ENCODE peak calls at places on chromosomes 6 and 20, in five cellular contexts. S is esophagus muscularis mucosa, K is adrenal gland, F is gastrocnemius medialis, G is stomach. P is an unnamed sample.

GRCh38 chr6:161832622-161833021 is 558.8 kb upstream of the AGPAT4 start:
- DNase-seq in S (peak; percentile 64), G (no peak), K (no peak), F (no peak), P (no peak)

GRCh38 chr20:676315-676937 is 824 bp upstream of the SCRT2 start:
- DNase-seq in S (no peak), G (no peak), K (no peak), F (no peak), P (no peak)

GRCh38 chr20:4813076-4813838 is 91.5 kb downstream of the PRND start:
- DNase-seq in S (no peak), G (no peak), F (no peak), K (no peak), P (no peak)

GRCh38 chr6:56026461-56027180 is 151.2 kb upstream of the BMP5 start:
- DNase-seq in G (no peak), F (no peak), S (no peak), K (no peak), P (no peak)

GRCh38 chr6:137571854-137572253 is 77.7 kb upstream of the OLIG3 start:
- DNase-seq in K (peak; percentile 41), F (no peak), G (peak; percentile 54), S (no peak), P (peak; percentile 42)

GRCh38 chr20:59518881-59519706 is 85.2 kb upstream of the PHACTR3 start:
- DNase-seq in S (peak; percentile 70), F (no peak), G (peak; percentile 37), K (peak; percentile 42), P (peak; percentile 22)

GRCh38 chr20:3203315-3204123 is 963 bp downstream of the DDRGK1 start:
- DNase-seq in K (peak; percentile 47), S (no peak), F (no peak), G (peak; percentile 33), P (peak; percentile 38)

GRCh38 chr6:156657311-156657710 is 119.9 kb upstream of the ARID1B start:
- DNase-seq in S (peak; percentile 29), K (no peak), F (no peak), G (no peak), P (peak; percentile 11)

GRCh38 chr6:63452117-63452516 is 120.2 kb upstream of the LOC128125822 start:
- DNase-seq in G (no peak), F (peak; percentile 50), S (no peak), K (no peak), P (no peak)

GRCh38 chr6:45548657-45549515 is 171.2 kb upstream of the SUPT3H start:
- DNase-seq in F (no peak), K (no peak), S (peak; percentile 91), G (no peak), P (no peak)

GRCh38 chr6:135257641-135258405 is 76.7 kb downstream of the MYB start:
- DNase-seq in F (no peak), K (no peak), S (no peak), G (no peak), P (no peak)

GRCh38 chr6:43228951-43229802 is at the start of gene DNPH1:
- DNase-seq in F (peak; percentile 63), S (no peak), G (peak; percentile 81), K (peak; percentile 75), P (peak; percentile 73)

GRCh38 chr6:710601-711571 is 17.9 kb upstream of the EXOC2 start:
- DNase-seq in K (peak; percentile 59), S (no peak), G (peak; percentile 61), F (no peak), P (peak; percentile 63)

GRCh38 chr20:22861990-22862389 is 173.1 kb upstream of the SSTR4 start:
- DNase-seq in G (no peak), F (no peak), S (no peak), K (peak; percentile 41), P (no peak)

GRCh38 chr20:51631011-51631950 is 88.8 kb upstream of the NFATC2 start:
- DNase-seq in S (peak; percentile 93), F (peak; percentile 61), K (peak; percentile 48), G (no peak), P (peak; percentile 18)

GRCh38 chr20:23152308-23152892 is 66.3 kb upstream of the CD93 start:
- DNase-seq in S (peak; percentile 92), F (peak; percentile 98), G (peak; percentile 49), K (peak; percentile 81), P (peak; percentile 29)

GRCh38 chr20:22581437-22582385 is 2.7 kb downstream of the FOXA2 start:
- DNase-seq in F (no peak), K (no peak), S (no peak), G (peak; percentile 43), P (no peak)

GRCh38 chr6:31270788-31271640 is 878 bp downstream of the HLA-C start:
- DNase-seq in F (peak; percentile 59), K (peak; percentile 81), S (no peak), G (peak; percentile 82), P (peak; percentile 62)

GRCh38 chr6:31267504-31268371 is 4.2 kb downstream of the HLA-C start:
- DNase-seq in S (no peak), F (no peak), K (no peak), G (no peak), P (no peak)

GRCh38 chr6:31271641-31272357 is at the start of gene HLA-C:
- DNase-seq in S (peak; percentile 98), G (peak; percentile 94), F (peak; percentile 93), K (peak; percentile 97), P (peak; percentile 91)

GRCh38 chr6:31265926-31266325 is 6.0 kb downstream of the HLA-C start:
- DNase-seq in G (no peak), K (no peak), S (no peak), F (no peak), P (no peak)

DNA sequence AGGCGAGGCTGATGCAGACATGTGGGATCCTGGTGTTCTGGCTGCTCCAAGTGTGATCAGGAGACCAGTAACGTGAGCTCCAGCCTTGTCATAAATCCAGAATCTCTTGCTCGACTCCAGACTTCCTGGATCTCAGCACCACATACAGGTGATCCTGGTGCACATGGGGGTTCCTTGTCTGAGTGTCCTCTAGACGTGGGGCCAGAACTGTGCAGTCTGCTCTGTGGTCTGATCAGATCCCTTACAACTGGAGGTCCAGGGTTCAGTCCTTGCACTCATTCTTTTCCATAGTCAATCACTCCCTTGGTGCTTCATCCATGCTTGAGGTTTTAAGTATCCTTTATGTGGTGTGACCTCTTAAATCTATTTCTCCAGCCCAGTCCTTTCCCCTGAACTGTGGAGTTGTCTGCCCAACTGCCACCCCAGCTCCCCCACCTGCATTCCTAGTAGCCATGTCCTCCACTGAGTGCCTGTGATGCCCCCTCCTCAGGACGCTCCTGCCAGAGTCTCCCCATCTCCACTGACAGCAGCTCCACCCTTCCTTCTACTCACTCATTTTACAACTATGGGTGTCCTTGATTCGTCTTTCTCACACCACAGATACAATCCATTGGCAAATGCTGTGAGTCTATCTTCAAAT is 5.1 kb downstream of the HLA-C start:
- DNase-seq in S (no peak), G (no peak), F (no peak), K (no peak), P (no peak)
- TF ChIP-seq POLR2A in S (no peak), G (no peak), F (no peak), K (no peak), P (no peak)

DNA sequence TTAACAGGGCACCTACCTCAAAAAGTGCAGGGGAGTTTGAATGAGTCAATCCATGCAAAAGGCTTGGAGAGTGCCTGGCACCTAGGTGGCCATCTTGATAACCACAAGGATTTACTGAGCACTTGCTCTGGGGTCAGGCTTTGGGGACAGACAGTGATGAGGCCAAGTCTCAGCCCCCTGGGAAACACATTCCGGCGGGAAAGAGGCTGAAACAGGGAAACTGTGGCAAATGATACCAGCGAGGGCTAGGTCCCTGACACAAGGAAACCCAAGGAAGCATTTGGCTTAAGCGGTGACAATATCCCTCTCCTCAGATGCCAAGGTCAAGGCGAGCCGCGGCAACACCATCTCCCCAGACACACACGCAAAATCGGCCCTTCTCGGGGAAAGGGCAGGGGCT is 527 bp upstream of the DOK5 start:
- DNase-seq in G (no peak), K (no peak), S (peak; percentile 53), F (no peak), P (no peak)
- H3K4me3 ChIP-seq in G (peak overlapping the region; percentile 48), K (no peak overlapping the region), S (peak overlapping the region; percentile 59), F (peak overlapping the region; percentile 75), P (peak overlapping the region; percentile 78)

GRCh38 chr6:85323435-85324040 is 126.3 kb upstream of the NT5E start:
- DNase-seq in F (peak; percentile 24), K (peak; percentile 86), S (no peak), G (peak; percentile 72), P (peak; percentile 85)
- TF ChIP-seq CTCF in F (peak; percentile 45), K (peak; percentile 69), S (peak; percentile 75), G (peak; percentile 27), P (peak; percentile 75)

GRCh38 chr6:26351544-26351953 is 13.4 kb upstream of the BTN3A2 start:
- DNase-seq in S (no peak), F (no peak), G (no peak), K (peak; percentile 37), P (no peak)
- TF ChIP-seq POLR2A in S (no peak), F (no peak), G (no peak), K (no peak), P (no peak)

GRCh38 chr6:8530775-8531435 is 95.6 kb upstream of the SLC35B3 start:
- DNase-seq in S (no peak), F (no peak), K (no peak), G (no peak), P (no peak)

GRCh38 chr6:8527818-8528217 is 92.5 kb upstream of the SLC35B3 start:
- DNase-seq in G (no peak), S (no peak), K (no peak), F (no peak), P (no peak)

GRCh38 chr6:8526619-8527018 is 91.3 kb upstream of the SLC35B3 start:
- DNase-seq in S (no peak), F (no peak), G (no peak), K (no peak), P (no peak)

GRCh38 chr6:8525370-8525769 is 90.0 kb upstream of the SLC35B3 start:
- DNase-seq in F (no peak), S (no peak), K (no peak), G (no peak), P (no peak)

DNA sequence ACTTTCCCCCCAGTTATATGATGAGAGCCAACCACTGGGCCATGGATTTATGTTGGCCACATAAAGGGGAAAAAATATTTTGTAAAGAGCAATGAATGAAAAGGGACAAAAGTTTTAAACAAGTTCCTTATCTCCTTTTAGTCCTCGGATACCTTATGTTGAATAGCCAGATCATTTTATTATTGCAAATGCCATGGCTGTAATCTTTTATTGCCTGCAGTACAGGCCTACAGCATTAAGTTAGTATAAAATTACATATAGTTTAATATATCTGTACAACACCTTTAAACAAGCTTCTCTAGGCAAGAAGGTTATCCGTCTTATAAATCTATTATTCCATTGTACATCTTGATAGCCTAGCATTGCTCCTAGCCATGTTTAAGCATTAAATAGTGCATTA is 93.9 kb upstream of the SLC35B3 start:
- DNase-seq in F (no peak), K (no peak), G (no peak), S (no peak), P (no peak)
- H3K4me3 ChIP-seq in F (no peak overlapping the region), K (no peak overlapping the region), G (no peak overlapping the region), S (no peak overlapping the region), P (no peak overlapping the region)

GRCh38 chr6:127690092-127690491 is 113.1 kb downstream of the C6orf58 start:
- DNase-seq in G (no peak), F (no peak), S (no peak), K (no peak), P (no peak)
- TF ChIP-seq CTCF in G (no peak), F (no peak), S (no peak), K (peak; percentile 20), P (peak; percentile 40)

P was measured in thyroid gland.